ENCODE peak calls at places on chromosomes 6 and 20, in six cellular contexts. One of them, this sample, is unnamed.

GRCh38 chr6:108169801-108170606 is 4.2 kb downstream of the NR2E1 start:
- DNase-seq in astrocyte: no peak
- DNase-seq in GM23338: peak
- DNase-seq in WERI-Rb-1: no peak
- DNase-seq in heart left ventricle: no peak
- DNase-seq in upper lobe of right lung: no peak
- DNase-seq in this sample: no peak

GRCh38 chr6:36786055-36786675 is 53.1 kb downstream of the CPNE5 start:
- DNase-seq in astrocyte: peak
- DNase-seq in GM23338: peak
- DNase-seq in WERI-Rb-1: no peak
- DNase-seq in heart left ventricle: no peak
- DNase-seq in upper lobe of right lung: no peak
- DNase-seq in this sample: no peak

GRCh38 chr6:47098570-47098993 is 56.5 kb upstream of the ADGRF1 start:
- DNase-seq in astrocyte: no peak
- DNase-seq in GM23338: no peak
- DNase-seq in WERI-Rb-1: no peak
- DNase-seq in heart left ventricle: no peak
- DNase-seq in upper lobe of right lung: no peak
- DNase-seq in this sample: no peak

GRCh38 chr20:60332523-60332922 is 374.3 kb downstream of the CDH26 start:
- DNase-seq in astrocyte: no peak
- DNase-seq in GM23338: no peak
- DNase-seq in WERI-Rb-1: no peak
- DNase-seq in heart left ventricle: no peak
- DNase-seq in upper lobe of right lung: no peak
- DNase-seq in this sample: no peak

GRCh38 chr6:161319231-161319630 is 45.4 kb upstream of the AGPAT4 start:
- DNase-seq in astrocyte: no peak
- DNase-seq in GM23338: no peak
- DNase-seq in WERI-Rb-1: no peak
- DNase-seq in heart left ventricle: no peak
- DNase-seq in upper lobe of right lung: no peak
- DNase-seq in this sample: no peak

GRCh38 chr6:138692978-138693909 is 80.3 kb upstream of the CCDC28A start:
- DNase-seq in astrocyte: peak
- DNase-seq in GM23338: peak
- DNase-seq in WERI-Rb-1: peak
- DNase-seq in heart left ventricle: peak
- DNase-seq in upper lobe of right lung: peak
- DNase-seq in this sample: peak

GRCh38 chr20:4060856-4061440 is 45.6 kb upstream of the RNF24 start:
- DNase-seq in astrocyte: no peak
- DNase-seq in GM23338: no peak
- DNase-seq in WERI-Rb-1: no peak
- DNase-seq in heart left ventricle: no peak
- DNase-seq in upper lobe of right lung: no peak
- DNase-seq in this sample: no peak

GRCh38 chr6:5175195-5175594 is 85.6 kb downstream of the LYRM4 start:
- DNase-seq in astrocyte: no peak
- DNase-seq in GM23338: peak
- DNase-seq in WERI-Rb-1: peak
- DNase-seq in heart left ventricle: no peak
- DNase-seq in upper lobe of right lung: no peak
- DNase-seq in this sample: no peak

GRCh38 chr6:109472132-109472995 is 10.7 kb downstream of the ZBTB24 start:
- DNase-seq in astrocyte: no peak
- DNase-seq in GM23338: no peak
- DNase-seq in WERI-Rb-1: no peak
- DNase-seq in heart left ventricle: no peak
- DNase-seq in upper lobe of right lung: no peak
- DNase-seq in this sample: no peak

GRCh38 chr20:64240243-64241015 is 15.1 kb upstream of the PCMTD2 start:
- DNase-seq in astrocyte: no peak
- DNase-seq in GM23338: no peak
- DNase-seq in WERI-Rb-1: no peak
- DNase-seq in heart left ventricle: no peak
- DNase-seq in upper lobe of right lung: peak
- DNase-seq in this sample: no peak

GRCh38 chr6:16398587-16398986 is 160.2 kb downstream of the GMPR start:
- DNase-seq in astrocyte: peak
- DNase-seq in GM23338: no peak
- DNase-seq in WERI-Rb-1: no peak
- DNase-seq in heart left ventricle: no peak
- DNase-seq in upper lobe of right lung: no peak
- DNase-seq in this sample: no peak

GRCh38 chr6:112224088-112224487 is 30.3 kb downstream of the LAMA4 start:
- DNase-seq in astrocyte: no peak
- DNase-seq in GM23338: no peak
- DNase-seq in WERI-Rb-1: no peak
- DNase-seq in heart left ventricle: no peak
- DNase-seq in upper lobe of right lung: no peak
- DNase-seq in this sample: no peak

GRCh38 chr20:22402550-22402949 is 181.8 kb downstream of the FOXA2 start:
- DNase-seq in astrocyte: no peak
- DNase-seq in GM23338: no peak
- DNase-seq in WERI-Rb-1: no peak
- DNase-seq in heart left ventricle: no peak
- DNase-seq in upper lobe of right lung: no peak
- DNase-seq in this sample: no peak

GRCh38 chr6:130326496-130326895 is 39.3 kb upstream of the TMEM200A start:
- DNase-seq in astrocyte: peak
- DNase-seq in GM23338: no peak
- DNase-seq in WERI-Rb-1: no peak
- DNase-seq in heart left ventricle: no peak
- DNase-seq in upper lobe of right lung: no peak
- DNase-seq in this sample: no peak

GRCh38 chr20:5696011-5696559 is 54.1 kb upstream of the SHLD1 start:
- DNase-seq in astrocyte: peak
- DNase-seq in GM23338: no peak
- DNase-seq in WERI-Rb-1: no peak
- DNase-seq in heart left ventricle: no peak
- DNase-seq in upper lobe of right lung: no peak
- DNase-seq in this sample: no peak

GRCh38 chr6:61894536-61894935 is 391.5 kb downstream of the KHDRBS2 start:
- DNase-seq in astrocyte: no peak
- DNase-seq in GM23338: no peak
- DNase-seq in WERI-Rb-1: no peak
- DNase-seq in heart left ventricle: no peak
- DNase-seq in upper lobe of right lung: peak
- DNase-seq in this sample: no peak

GRCh38 chr6:135285165-135285564 is 104.1 kb downstream of the MYB start:
- DNase-seq in astrocyte: no peak
- DNase-seq in GM23338: no peak
- DNase-seq in WERI-Rb-1: no peak
- DNase-seq in heart left ventricle: no peak
- DNase-seq in upper lobe of right lung: no peak
- DNase-seq in this sample: no peak

GRCh38 chr6:20340459-20340858 is 61.2 kb upstream of the E2F3 start:
- DNase-seq in astrocyte: no peak
- DNase-seq in GM23338: peak
- DNase-seq in WERI-Rb-1: no peak
- DNase-seq in heart left ventricle: no peak
- DNase-seq in upper lobe of right lung: no peak
- DNase-seq in this sample: no peak

GRCh38 chr20:57596358-57596757 is 23.9 kb downstream of the ZBP1 start:
- DNase-seq in astrocyte: no peak
- DNase-seq in GM23338: no peak
- DNase-seq in WERI-Rb-1: no peak
- DNase-seq in heart left ventricle: no peak
- DNase-seq in upper lobe of right lung: no peak
- DNase-seq in this sample: no peak

GRCh38 chr20:11833825-11834224 is 83.9 kb upstream of the BTBD3 start:
- DNase-seq in astrocyte: no peak
- DNase-seq in GM23338: no peak
- DNase-seq in WERI-Rb-1: no peak
- DNase-seq in heart left ventricle: no peak
- DNase-seq in upper lobe of right lung: no peak
- DNase-seq in this sample: no peak

GRCh38 chr20:36279776-36280175 is 26.4 kb upstream of the DLGAP4 start:
- DNase-seq in astrocyte: no peak
- DNase-seq in GM23338: no peak
- DNase-seq in WERI-Rb-1: peak
- DNase-seq in heart left ventricle: no peak
- DNase-seq in upper lobe of right lung: peak
- DNase-seq in this sample: no peak

GRCh38 chr6:56517155-56517745 is 125.4 kb downstream of the DST start:
- DNase-seq in astrocyte: no peak
- DNase-seq in GM23338: no peak
- DNase-seq in WERI-Rb-1: no peak
- DNase-seq in heart left ventricle: no peak
- DNase-seq in upper lobe of right lung: no peak
- DNase-seq in this sample: no peak

GRCh38 chr6:112309244-112309643 is 37.9 kb upstream of the RFPL4B start:
- DNase-seq in astrocyte: no peak
- DNase-seq in GM23338: no peak
- DNase-seq in WERI-Rb-1: no peak
- DNase-seq in heart left ventricle: no peak
- DNase-seq in upper lobe of right lung: no peak
- DNase-seq in this sample: no peak

GRCh38 chr20:61877331-61877730 is 188.3 kb downstream of the TAF4 start:
- DNase-seq in astrocyte: no peak
- DNase-seq in GM23338: no peak
- DNase-seq in WERI-Rb-1: no peak
- DNase-seq in heart left ventricle: no peak
- DNase-seq in upper lobe of right lung: no peak
- DNase-seq in this sample: no peak

GRCh38 chr6:36383608-36384007 is 3.9 kb downstream of the ETV7 start:
- DNase-seq in astrocyte: no peak
- DNase-seq in GM23338: no peak
- DNase-seq in WERI-Rb-1: no peak
- DNase-seq in heart left ventricle: no peak
- DNase-seq in upper lobe of right lung: no peak
- DNase-seq in this sample: no peak

GRCh38 chr6:56343295-56343694 is 95.9 kb upstream of the COL21A1 start:
- DNase-seq in astrocyte: no peak
- DNase-seq in GM23338: no peak
- DNase-seq in WERI-Rb-1: no peak
- DNase-seq in heart left ventricle: no peak
- DNase-seq in upper lobe of right lung: no peak
- DNase-seq in this sample: no peak

GRCh38 chr20:17014217-17014616 is 212.6 kb upstream of the PCSK2 start:
- DNase-seq in astrocyte: no peak
- DNase-seq in GM23338: peak
- DNase-seq in WERI-Rb-1: no peak
- DNase-seq in heart left ventricle: no peak
- DNase-seq in upper lobe of right lung: no peak
- DNase-seq in this sample: no peak

GRCh38 chr20:23327617-23328333 is 22.8 kb upstream of the NXT1 start:
- DNase-seq in astrocyte: no peak
- DNase-seq in GM23338: no peak
- DNase-seq in WERI-Rb-1: no peak
- DNase-seq in heart left ventricle: no peak
- DNase-seq in upper lobe of right lung: peak
- DNase-seq in this sample: no peak

GRCh38 chr6:15495375-15495901 is 167.4 kb downstream of the DTNBP1 start:
- DNase-seq in astrocyte: no peak
- DNase-seq in GM23338: no peak
- DNase-seq in WERI-Rb-1: no peak
- DNase-seq in heart left ventricle: peak
- DNase-seq in upper lobe of right lung: no peak
- DNase-seq in this sample: peak

GRCh38 chr6:137927777-137928218 is 60.7 kb downstream of the TNFAIP3 start:
- DNase-seq in astrocyte: peak
- DNase-seq in GM23338: no peak
- DNase-seq in WERI-Rb-1: no peak
- DNase-seq in heart left ventricle: no peak
- DNase-seq in upper lobe of right lung: no peak
- DNase-seq in this sample: no peak

GRCh38 chr6:44263357-44264100 is 1.8 kb downstream of the NFKBIE start:
- DNase-seq in astrocyte: no peak
- DNase-seq in GM23338: peak
- DNase-seq in WERI-Rb-1: no peak
- DNase-seq in heart left ventricle: peak
- DNase-seq in upper lobe of right lung: no peak
- DNase-seq in this sample: no peak
- H3K4me3 ChIP-seq in astrocyte: peak
- H3K4me3 ChIP-seq in GM23338: peak
- H3K4me3 ChIP-seq in WERI-Rb-1: no peak
- H3K4me3 ChIP-seq in heart left ventricle: peak
- H3K4me3 ChIP-seq in upper lobe of right lung: peak
- H3K4me3 ChIP-seq in this sample: peak

DNA sequence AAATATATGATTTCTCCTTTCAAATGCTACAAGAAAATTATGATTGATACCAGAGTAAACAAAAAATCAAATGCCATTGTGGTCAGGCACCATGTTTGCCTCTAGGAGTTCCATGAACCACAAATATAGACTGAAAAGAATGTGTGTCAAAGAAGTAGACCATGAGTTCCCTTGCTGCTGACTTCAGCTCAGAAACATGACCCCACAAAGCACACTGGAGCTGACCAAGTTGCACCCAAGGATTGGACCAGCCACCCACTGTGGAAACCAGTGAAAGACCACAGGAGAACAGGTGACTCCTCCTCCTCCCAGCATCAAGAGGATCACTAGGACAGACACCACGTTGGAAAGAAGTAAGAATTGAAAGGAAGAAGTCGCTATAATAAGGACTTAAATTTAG is 90.8 kb upstream of the TENT5A start:
- DNase-seq in astrocyte: no peak
- DNase-seq in GM23338: no peak
- DNase-seq in WERI-Rb-1: no peak
- DNase-seq in heart left ventricle: no peak
- DNase-seq in upper lobe of right lung: no peak
- DNase-seq in this sample: no peak
- H3K27ac ChIP-seq in astrocyte: no peak
- H3K27ac ChIP-seq in GM23338: no peak
- H3K27ac ChIP-seq in WERI-Rb-1: no peak
- H3K27ac ChIP-seq in heart left ventricle: no peak
- H3K27ac ChIP-seq in upper lobe of right lung: no peak
- H3K27ac ChIP-seq in this sample: no peak

DNA sequence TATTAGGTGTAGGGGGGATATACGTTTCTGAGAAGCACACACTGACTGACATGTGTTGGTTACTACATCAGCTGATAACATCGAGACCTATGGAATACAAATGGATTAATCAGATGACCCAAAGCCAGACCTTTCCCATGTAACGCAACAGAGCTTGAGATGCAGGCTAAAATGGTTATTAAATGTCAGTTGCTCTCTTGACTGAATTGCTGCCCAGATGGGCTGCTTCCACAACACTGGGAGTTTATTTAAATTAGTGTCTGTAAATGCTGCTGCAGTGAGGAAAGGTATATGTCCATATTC is 298.8 kb downstream of the PHACTR1 start:
- DNase-seq in astrocyte: no peak
- DNase-seq in GM23338: no peak
- DNase-seq in WERI-Rb-1: no peak
- DNase-seq in heart left ventricle: no peak
- DNase-seq in upper lobe of right lung: no peak
- DNase-seq in this sample: no peak
- H3K4me3 ChIP-seq in astrocyte: no peak
- H3K4me3 ChIP-seq in GM23338: peak
- H3K4me3 ChIP-seq in WERI-Rb-1: no peak
- H3K4me3 ChIP-seq in heart left ventricle: peak
- H3K4me3 ChIP-seq in upper lobe of right lung: no peak
- H3K4me3 ChIP-seq in this sample: peak

GRCh38 chr6:147331401-147331800 is 127.2 kb downstream of the STXBP5 start:
- DNase-seq in astrocyte: no peak
- DNase-seq in GM23338: no peak
- DNase-seq in WERI-Rb-1: no peak
- DNase-seq in heart left ventricle: no peak
- DNase-seq in upper lobe of right lung: no peak
- DNase-seq in this sample: no peak
- H3K27ac ChIP-seq in astrocyte: no peak
- H3K27ac ChIP-seq in GM23338: no peak
- H3K27ac ChIP-seq in WERI-Rb-1: no peak
- H3K27ac ChIP-seq in heart left ventricle: no peak
- H3K27ac ChIP-seq in upper lobe of right lung: no peak
- H3K27ac ChIP-seq in this sample: no peak

This sample was measured in left ventricle myocardium inferior.